ENCODE peak calls at places on chromosomes 13 and 19, in six cellular contexts. One of them, this sample, is unnamed.

GRCh38 chr13:24625870-24626419 is 54.3 kb upstream of the ATP12A start:
- DNase-seq in T-helper 2 cell: no peak
- DNase-seq in T1000: no peak
- DNase-seq in HFF-Myc: no peak
- DNase-seq in thoracic aorta: no peak
- DNase-seq in skeletal muscle cell: no peak
- DNase-seq in this sample: no peak

GRCh38 chr13:30607908-30608307 is 9.8 kb upstream of the USPL1 start:
- DNase-seq in T-helper 2 cell: peak
- DNase-seq in T1000: no peak
- DNase-seq in HFF-Myc: no peak
- DNase-seq in thoracic aorta: no peak
- DNase-seq in skeletal muscle cell: no peak
- DNase-seq in this sample: no peak

GRCh38 chr19:37217855-37218591 is at the start of gene ZNF383:
- DNase-seq in T-helper 2 cell: peak
- DNase-seq in T1000: peak
- DNase-seq in HFF-Myc: peak
- DNase-seq in thoracic aorta: peak
- DNase-seq in skeletal muscle cell: peak
- DNase-seq in this sample: peak

GRCh38 chr13:76832258-76832988 is 53.8 kb downstream of the KCTD12 start:
- DNase-seq in T-helper 2 cell: no peak
- DNase-seq in T1000: no peak
- DNase-seq in HFF-Myc: no peak
- DNase-seq in thoracic aorta: no peak
- DNase-seq in skeletal muscle cell: no peak
- DNase-seq in this sample: no peak

GRCh38 chr19:10286803-10287737 is at the start of gene ICAM4:
- DNase-seq in T-helper 2 cell: no peak
- DNase-seq in T1000: no peak
- DNase-seq in HFF-Myc: no peak
- DNase-seq in thoracic aorta: no peak
- DNase-seq in skeletal muscle cell: no peak
- DNase-seq in this sample: no peak

GRCh38 chr19:34985249-34986022 is 14.7 kb upstream of the GRAMD1A start:
- DNase-seq in T-helper 2 cell: no peak
- DNase-seq in T1000: no peak
- DNase-seq in HFF-Myc: peak
- DNase-seq in thoracic aorta: no peak
- DNase-seq in skeletal muscle cell: no peak
- DNase-seq in this sample: no peak

GRCh38 chr19:40143612-40144011 is 47.6 kb upstream of the MAP3K10 start:
- DNase-seq in T-helper 2 cell: no peak
- DNase-seq in T1000: no peak
- DNase-seq in HFF-Myc: peak
- DNase-seq in thoracic aorta: no peak
- DNase-seq in skeletal muscle cell: no peak
- DNase-seq in this sample: no peak

GRCh38 chr19:16627194-16627927 is 643 bp downstream of the MED26 start:
- DNase-seq in T-helper 2 cell: no peak
- DNase-seq in T1000: no peak
- DNase-seq in HFF-Myc: no peak
- DNase-seq in thoracic aorta: no peak
- DNase-seq in skeletal muscle cell: no peak
- DNase-seq in this sample: no peak

GRCh38 chr13:86585826-86586225 is 786.6 kb upstream of the SLITRK6 start:
- DNase-seq in T-helper 2 cell: no peak
- DNase-seq in T1000: no peak
- DNase-seq in HFF-Myc: no peak
- DNase-seq in thoracic aorta: no peak
- DNase-seq in skeletal muscle cell: peak
- DNase-seq in this sample: no peak

GRCh38 chr13:38941353-38941945 is 49.2 kb downstream of the STOML3 start:
- DNase-seq in T-helper 2 cell: no peak
- DNase-seq in T1000: no peak
- DNase-seq in HFF-Myc: no peak
- DNase-seq in thoracic aorta: no peak
- DNase-seq in skeletal muscle cell: no peak
- DNase-seq in this sample: no peak

GRCh38 chr19:27824108-27824507 is 1388.8 kb downstream of the UQCRFS1 start:
- DNase-seq in T-helper 2 cell: no peak
- DNase-seq in T1000: no peak
- DNase-seq in HFF-Myc: no peak
- DNase-seq in thoracic aorta: no peak
- DNase-seq in skeletal muscle cell: no peak
- DNase-seq in this sample: no peak

GRCh38 chr13:29547135-29547534 is 48.4 kb downstream of the SLC7A1 start:
- DNase-seq in T-helper 2 cell: no peak
- DNase-seq in T1000: no peak
- DNase-seq in HFF-Myc: no peak
- DNase-seq in thoracic aorta: no peak
- DNase-seq in skeletal muscle cell: no peak
- DNase-seq in this sample: no peak

GRCh38 chr13:113001251-113002140 is 32.5 kb downstream of the MCF2L start:
- DNase-seq in T-helper 2 cell: no peak
- DNase-seq in T1000: no peak
- DNase-seq in HFF-Myc: no peak
- DNase-seq in thoracic aorta: no peak
- DNase-seq in skeletal muscle cell: peak
- DNase-seq in this sample: no peak

GRCh38 chr19:1859319-1859718 is 4.1 kb downstream of the KLF16 start:
- DNase-seq in T-helper 2 cell: no peak
- DNase-seq in T1000: no peak
- DNase-seq in HFF-Myc: no peak
- DNase-seq in thoracic aorta: no peak
- DNase-seq in skeletal muscle cell: no peak
- DNase-seq in this sample: no peak

GRCh38 chr13:51619614-51620013 is 35.4 kb downstream of the WDFY2 start:
- DNase-seq in T-helper 2 cell: no peak
- DNase-seq in T1000: no peak
- DNase-seq in HFF-Myc: peak
- DNase-seq in thoracic aorta: no peak
- DNase-seq in skeletal muscle cell: peak
- DNase-seq in this sample: no peak

GRCh38 chr19:37227996-37228395 is 10.0 kb downstream of the ZNF383 start:
- DNase-seq in T-helper 2 cell: no peak
- DNase-seq in T1000: no peak
- DNase-seq in HFF-Myc: no peak
- DNase-seq in thoracic aorta: no peak
- DNase-seq in skeletal muscle cell: no peak
- DNase-seq in this sample: no peak

GRCh38 chr19:44717603-44718002 is 18.7 kb downstream of the CEACAM16 start:
- DNase-seq in T-helper 2 cell: no peak
- DNase-seq in T1000: no peak
- DNase-seq in HFF-Myc: no peak
- DNase-seq in thoracic aorta: no peak
- DNase-seq in skeletal muscle cell: no peak
- DNase-seq in this sample: no peak

GRCh38 chr19:7658219-7658686 is 10.6 kb upstream of the RETN start:
- DNase-seq in T-helper 2 cell: no peak
- DNase-seq in T1000: no peak
- DNase-seq in HFF-Myc: no peak
- DNase-seq in thoracic aorta: no peak
- DNase-seq in skeletal muscle cell: no peak
- DNase-seq in this sample: no peak

GRCh38 chr19:55080915-55081772 is 5.5 kb downstream of the EPS8L1 start:
- DNase-seq in T-helper 2 cell: peak
- DNase-seq in T1000: peak
- DNase-seq in HFF-Myc: no peak
- DNase-seq in thoracic aorta: no peak
- DNase-seq in skeletal muscle cell: no peak
- DNase-seq in this sample: no peak

GRCh38 chr19:18021121-18021755 is 13.3 kb downstream of the ARRDC2 start:
- DNase-seq in T-helper 2 cell: peak
- DNase-seq in T1000: peak
- DNase-seq in HFF-Myc: no peak
- DNase-seq in thoracic aorta: peak
- DNase-seq in skeletal muscle cell: peak
- DNase-seq in this sample: no peak

GRCh38 chr19:18650048-18650435 is 13.2 kb downstream of the KLHL26 start:
- DNase-seq in T-helper 2 cell: no peak
- DNase-seq in T1000: no peak
- DNase-seq in HFF-Myc: no peak
- DNase-seq in thoracic aorta: no peak
- DNase-seq in skeletal muscle cell: no peak
- DNase-seq in this sample: no peak

GRCh38 chr19:16293133-16294085 is 31.2 kb upstream of the KLF2 start:
- DNase-seq in T-helper 2 cell: no peak
- DNase-seq in T1000: peak
- DNase-seq in HFF-Myc: no peak
- DNase-seq in thoracic aorta: peak
- DNase-seq in skeletal muscle cell: peak
- DNase-seq in this sample: peak

This sample was measured in HS-27A.